ENCODE peak calls at places on chromosomes 11 and 22, in six cellular contexts. B is mammary epithelial cell, K is A549, S is GM10248, L is thoracic aorta, D is GM12864. W is an unnamed sample.

GRCh38 chr11:44316388-44317240 is 6.7 kb upstream of the ALX4 start:
- DNase-seq in B (no peak), K (peak; percentile 39), S (no peak), L (no peak), D (no peak), W (no peak)

GRCh38 chr11:368414-369335 is 624 bp upstream of the B4GALNT4 start:
- DNase-seq in B (no peak), K (peak; percentile 46), S (no peak), L (no peak), D (no peak), W (no peak)

GRCh38 chr22:44311855-44312170 is 938 bp downstream of the SHISAL1 start:
- DNase-seq in B (peak; percentile 65), K (no peak), S (no peak), L (no peak), D (no peak), W (no peak)

GRCh38 chr11:96339704-96340554 is 3.1 kb downstream of the MAML2 start:
- DNase-seq in B (no peak), K (no peak), S (no peak), L (no peak), D (no peak), W (no peak)

GRCh38 chr22:17159504-17159951 is 451 bp upstream of the HDHD5 start:
- DNase-seq in B (peak; percentile 64), K (peak; percentile 48), S (peak; percentile 48), L (peak; percentile 8), D (peak; percentile 30), W (no peak)

GRCh38 chr22:44917372-44918165 is 92.2 kb downstream of the PHF21B start:
- DNase-seq in B (no peak), K (no peak), S (no peak), L (no peak), D (no peak), W (no peak)

GRCh38 chr11:76233936-76234703 is 27.8 kb upstream of the WNT11 start:
- DNase-seq in B (peak; percentile 14), K (no peak), S (peak; percentile 74), L (peak; percentile 11), D (peak; percentile 41), W (peak; percentile 65)

GRCh38 chr22:35591696-35592417 is 25.3 kb downstream of the MB start:
- DNase-seq in B (no peak), K (no peak), S (no peak), L (no peak), D (no peak), W (no peak)

GRCh38 chr11:31437742-31438435 is 68.2 kb downstream of the DNAJC24 start:
- DNase-seq in B (peak; percentile 68), K (no peak), S (no peak), L (no peak), D (no peak), W (no peak)

GRCh38 chr22:40449676-40450035 is 79.3 kb downstream of the SGSM3 start:
- DNase-seq in B (peak; percentile 15), K (no peak), S (no peak), L (no peak), D (no peak), W (no peak)

GRCh38 chr22:23278883-23279675 is 98.8 kb downstream of the BCR start:
- DNase-seq in B (peak; percentile 94), K (peak; percentile 52), S (no peak), L (no peak), D (no peak), W (no peak)

GRCh38 chr11:45041556-45041955 is 90.9 kb upstream of the TP53I11 start:
- DNase-seq in B (no peak), K (no peak), S (no peak), L (no peak), D (no peak), W (no peak)

GRCh38 chr22:47599753-47600152 is 837.3 kb downstream of the TBC1D22A start:
- DNase-seq in B (no peak), K (no peak), S (no peak), L (no peak), D (no peak), W (no peak)

GRCh38 chr11:25860677-25861445 is 471.1 kb upstream of the ANO3 start:
- DNase-seq in B (no peak), K (no peak), S (no peak), L (no peak), D (no peak), W (no peak)

GRCh38 chr11:4664791-4665190 is 21.0 kb downstream of the OR51E1 start:
- DNase-seq in B (no peak), K (no peak), S (no peak), L (no peak), D (no peak), W (no peak)

GRCh38 chr22:36197601-36198146 is 3.9 kb downstream of the APOL4 start:
- DNase-seq in B (no peak), K (no peak), S (peak; percentile 32), L (no peak), D (no peak), W (no peak)

GRCh38 chr22:49506010-49506400 is 321.7 kb downstream of the BRD1 start:
- DNase-seq in B (no peak), K (no peak), S (no peak), L (no peak), D (no peak), W (no peak)

GRCh38 chr11:62556872-62557631 is 10.4 kb upstream of the AHNAK start:
- DNase-seq in B (no peak), K (no peak), S (peak; percentile 36), L (no peak), D (peak; percentile 77), W (no peak)

GRCh38 chr11:62559204-62559603 is 12.6 kb upstream of the AHNAK start:
- DNase-seq in B (no peak), K (no peak), S (no peak), L (no peak), D (no peak), W (no peak)

GRCh38 chr11:62558669-62559068 is 12.1 kb upstream of the AHNAK start:
- DNase-seq in B (no peak), K (no peak), S (no peak), L (no peak), D (no peak), W (no peak)

GRCh38 chr11:62556102-62556871 is 9.7 kb upstream of the AHNAK start:
- DNase-seq in B (peak; percentile 96), K (peak; percentile 95), S (peak; percentile 70), L (peak; percentile 88), D (peak; percentile 70), W (peak; percentile 78)

DNA sequence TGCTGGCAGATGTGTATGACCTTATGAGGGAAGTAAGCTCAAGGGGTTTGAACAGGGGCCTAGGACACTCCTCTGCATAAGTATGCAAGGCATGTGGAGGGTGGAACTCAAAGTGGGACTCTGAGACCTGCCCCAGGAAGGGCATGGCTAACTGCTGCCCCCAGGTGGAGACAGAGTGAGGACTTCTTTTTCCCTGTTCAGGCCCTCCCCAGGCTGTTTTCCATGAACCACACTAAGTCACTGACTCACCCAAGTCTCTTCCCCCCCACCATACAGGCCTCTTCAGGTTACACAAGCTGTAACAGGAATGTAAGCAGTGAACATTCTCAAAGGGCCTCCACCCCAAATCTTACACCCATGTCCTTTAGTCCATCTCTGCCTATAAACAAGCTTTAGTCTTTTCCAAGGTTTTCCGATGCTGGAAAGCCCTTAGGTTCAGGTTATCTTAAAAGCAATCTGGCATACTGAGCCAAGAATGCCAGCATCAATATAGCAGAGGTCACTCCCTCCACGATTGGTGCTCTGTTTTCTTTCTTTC is 13.1 kb downstream of the EEF1G start:
- DNase-seq in B (peak; percentile 97), K (peak; percentile 95), S (peak; percentile 42), L (peak; percentile 83), D (no peak), W (no peak)
- TF ChIP-seq CTCF in B (peak; percentile 97), K (peak; percentile 89), S (peak; percentile 72), L (peak; percentile 76), D (peak; percentile 72), W (peak; percentile 73)

GRCh38 chr11:128692750-128693578 is 908 bp upstream of the FLI1 start:
- DNase-seq in B (peak; percentile 52), K (peak; percentile 10), S (peak; percentile 43), L (no peak), D (no peak), W (peak; percentile 61)

GRCh38 chr11:128690746-128691091 is 3.2 kb upstream of the FLI1 start:
- DNase-seq in B (no peak), K (no peak), S (no peak), L (no peak), D (no peak), W (no peak)

GRCh38 chr11:128689946-128690745 is 3.7 kb upstream of the FLI1 start:
- DNase-seq in B (no peak), K (no peak), S (no peak), L (no peak), D (no peak), W (no peak)

GRCh38 chr11:128689586-128689945 is 4.3 kb upstream of the FLI1 start:
- DNase-seq in B (no peak), K (no peak), S (no peak), L (no peak), D (no peak), W (no peak)

GRCh38 chr11:128691802-128692749 is 1.8 kb upstream of the FLI1 start:
- DNase-seq in B (no peak), K (no peak), S (peak; percentile 27), L (no peak), D (no peak), W (no peak)
- TF ChIP-seq CTCF in B (peak; percentile 18), K (no peak), S (no peak), L (no peak), D (peak; percentile 33), W (no peak)

GRCh38 chr11:64742087-64742939 is 1.6 kb downstream of the RASGRP2 start:
- DNase-seq in B (no peak), K (no peak), S (peak; percentile 70), L (no peak), D (no peak), W (peak; percentile 48)
- TF ChIP-seq CTCF in B (no peak), K (no peak), S (no peak), L (no peak), D (no peak), W (no peak)

DNA sequence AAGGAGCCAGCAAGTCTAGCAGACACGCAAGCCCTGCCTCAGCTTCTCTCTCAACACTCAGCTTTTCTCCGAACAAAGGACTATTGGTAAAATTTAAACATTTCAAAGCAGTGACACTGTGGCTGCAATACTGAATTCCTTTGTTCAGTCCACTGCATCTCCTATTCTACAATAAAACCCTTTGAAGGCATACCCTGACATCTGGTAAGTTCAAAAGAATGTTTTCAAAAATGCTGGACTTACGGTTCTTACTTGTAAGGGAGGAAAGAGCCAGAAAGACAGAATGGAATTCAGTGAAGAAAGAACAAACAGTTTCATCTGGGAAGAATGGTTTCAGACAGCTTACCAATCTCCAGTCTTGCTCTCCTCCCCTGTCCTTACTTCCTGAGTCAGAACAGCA is 12.7 kb upstream of the OR8K1 start:
- DNase-seq in B (no peak), K (no peak), S (no peak), L (no peak), D (no peak), W (no peak)
- TF ChIP-seq CTCF in B (no peak), K (no peak), S (no peak), L (no peak), D (no peak), W (no peak)

GRCh38 chr11:123062158-123062891 is 389 bp upstream of the HSPA8 start:
- DNase-seq in B (peak; percentile 100), K (peak; percentile 97), S (peak; percentile 94), L (peak; percentile 97), D (peak; percentile 97), W (peak; percentile 100)

GRCh38 chr11:123061403-123062157 is at the start of gene HSPA8:
- DNase-seq in B (peak; percentile 69), K (peak; percentile 62), S (no peak), L (peak; percentile 40), D (no peak), W (no peak)

GRCh38 chr11:123064268-123064657 is 2.3 kb upstream of the HSPA8 start:
- DNase-seq in B (no peak), K (no peak), S (no peak), L (no peak), D (no peak), W (no peak)

GRCh38 chr11:123063396-123064267 is 1.7 kb upstream of the HSPA8 start:
- DNase-seq in B (peak; percentile 60), K (peak; percentile 69), S (no peak), L (no peak), D (no peak), W (no peak)

GRCh38 chr11:123062892-123063395 is 1.0 kb upstream of the HSPA8 start:
- DNase-seq in B (no peak), K (no peak), S (no peak), L (no peak), D (no peak), W (no peak)
- TF ChIP-seq CTCF in B (no peak), K (no peak), S (no peak), L (no peak), D (no peak), W (no peak)